ENCODE peak calls at places on chromosomes 3 and 15, in seven cellular contexts. B is psoas muscle; U is A549; Y is effector memory CD4-positive, alpha-beta T cell; J is fibroblast of lung; P is lower lobe of right lung; M is HepG2. T is an unnamed sample. For H3K9me3 and H3K4me1, the result is how much of the 10 kb centered on the place peaks cover.

GRCh38 chr3:28218071-28218916 is 23.1 kb upstream of the CMC1 start:
- DNase-seq in P (no peak), M (no peak), B (no peak), J (no peak), Y (no peak), U (no peak), T (no peak)

GRCh38 chr3:12483364-12483763 is 916 bp upstream of the TSEN2 start:
- DNase-seq in Y (no peak), J (peak), M (no peak), P (no peak), B (no peak), U (no peak), T (no peak)

GRCh38 chr3:114824014-114824413 is 323.1 kb downstream of the ZBTB20 start:
- DNase-seq in P (no peak), U (no peak), B (no peak), J (no peak), M (no peak), Y (no peak), T (no peak)

GRCh38 chr3:125587039-125587664 is 8.1 kb downstream of the OSBPL11 start:
- DNase-seq in J (no peak), B (no peak), M (no peak), U (no peak), P (no peak), Y (no peak), T (no peak)

GRCh38 chr15:33071451-33071850 is 123.1 kb downstream of the FMN1 start:
- DNase-seq in Y (no peak), P (no peak), U (no peak), M (no peak), B (no peak), J (no peak), T (no peak)

GRCh38 chr3:187572431-187572830 is 97.8 kb downstream of the SST start:
- DNase-seq in M (no peak), B (no peak), U (no peak), P (no peak), Y (no peak), J (no peak), T (no peak)

GRCh38 chr3:89699771-89700170 is 592.4 kb downstream of the EPHA3 start:
- DNase-seq in B (no peak), Y (no peak), J (no peak), M (no peak), P (no peak), U (no peak), T (no peak)

GRCh38 chr15:86735244-86736040 is 655.8 kb downstream of the AGBL1 start:
- DNase-seq in U (no peak), M (no peak), Y (no peak), B (no peak), J (no peak), P (no peak), T (no peak)

GRCh38 chr3:37806505-37807291 is 55.0 kb upstream of the CTDSPL start:
- DNase-seq in J (no peak), U (no peak), P (no peak), B (no peak), M (no peak), Y (no peak), T (no peak)

GRCh38 chr3:187208159-187208558 is 10.9 kb downstream of the RTP1 start:
- DNase-seq in Y (no peak), M (no peak), U (no peak), P (no peak), J (peak), B (no peak), T (no peak)

GRCh38 chr15:90838544-90838943 is 29.8 kb upstream of the FURIN start:
- DNase-seq in U (no peak), Y (no peak), P (no peak), J (no peak), B (no peak), M (no peak), T (no peak)

GRCh38 chr15:98177950-98178848 is 217.7 kb downstream of the ARRDC4 start:
- DNase-seq in J (peak), B (no peak), Y (no peak), M (peak), U (peak), P (no peak), T (no peak)

GRCh38 chr3:128282392-128283196 is 129.3 kb downstream of the EEFSEC start:
- DNase-seq in Y (no peak), B (peak), M (no peak), P (no peak), J (peak), U (no peak), T (peak)

GRCh38 chr3:17412950-17413530 is 329.4 kb downstream of the TBC1D5 start:
- DNase-seq in Y (no peak), B (no peak), J (peak), M (peak), U (peak), P (no peak), T (no peak)

GRCh38 chr3:16741890-16742289 is 136.7 kb upstream of the DAZL start:
- DNase-seq in Y (no peak), J (peak), M (no peak), P (no peak), B (peak), U (no peak), T (peak)

DNA sequence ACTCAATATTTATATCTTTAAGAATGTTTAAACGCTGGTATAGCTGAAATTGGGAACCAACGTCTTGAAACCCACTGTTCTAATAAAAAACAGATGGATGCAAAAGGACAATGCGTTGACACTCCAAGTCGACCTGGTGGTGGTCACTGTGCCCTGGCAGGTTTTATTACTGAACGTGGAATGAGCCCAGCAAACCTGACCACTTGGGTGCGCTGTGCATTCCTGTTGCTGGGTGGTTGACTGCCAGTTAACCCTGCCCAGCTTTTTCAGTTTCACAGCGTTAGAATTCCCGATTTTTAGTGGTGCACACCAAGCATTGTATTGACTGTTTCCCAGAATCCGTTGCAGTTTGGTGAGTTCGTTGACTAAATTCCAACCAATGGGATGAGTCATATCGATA is 384.4 kb downstream of the OCA2 start:
- DNase-seq in Y (no peak), B (no peak), P (no peak), J (no peak), U (no peak), M (no peak), T (no peak)
- H3K9me3 ChIP-seq in Y (under half), B (under half), P (under half), J (under half), U (under half), M (half or more), T (half or more)

GRCh38 chr3:141086188-141086587 is 35.0 kb downstream of the SPSB4 start:
- DNase-seq in P (no peak), B (no peak), U (no peak), J (no peak), Y (no peak), M (no peak), T (no peak)

GRCh38 chr3:141083831-141084624 is 32.9 kb downstream of the SPSB4 start:
- DNase-seq in B (peak), P (no peak), U (no peak), J (no peak), M (no peak), Y (no peak), T (peak)

GRCh38 chr3:141087071-141087824 is 36.1 kb downstream of the SPSB4 start:
- DNase-seq in U (no peak), Y (no peak), J (no peak), B (peak), M (no peak), P (no peak), T (no peak)

GRCh38 chr3:141083226-141083625 is 32.1 kb downstream of the SPSB4 start:
- DNase-seq in U (no peak), Y (no peak), M (no peak), B (peak), P (no peak), J (no peak), T (no peak)

GRCh38 chr3:141085331-141086047 is 34.3 kb downstream of the SPSB4 start:
- DNase-seq in M (no peak), P (no peak), J (peak), Y (no peak), U (no peak), B (peak), T (peak)
- H3K4me1 ChIP-seq in M (under half), P (under half), J (under half), Y (under half), U (under half), B (under half), T (under half)

DNA sequence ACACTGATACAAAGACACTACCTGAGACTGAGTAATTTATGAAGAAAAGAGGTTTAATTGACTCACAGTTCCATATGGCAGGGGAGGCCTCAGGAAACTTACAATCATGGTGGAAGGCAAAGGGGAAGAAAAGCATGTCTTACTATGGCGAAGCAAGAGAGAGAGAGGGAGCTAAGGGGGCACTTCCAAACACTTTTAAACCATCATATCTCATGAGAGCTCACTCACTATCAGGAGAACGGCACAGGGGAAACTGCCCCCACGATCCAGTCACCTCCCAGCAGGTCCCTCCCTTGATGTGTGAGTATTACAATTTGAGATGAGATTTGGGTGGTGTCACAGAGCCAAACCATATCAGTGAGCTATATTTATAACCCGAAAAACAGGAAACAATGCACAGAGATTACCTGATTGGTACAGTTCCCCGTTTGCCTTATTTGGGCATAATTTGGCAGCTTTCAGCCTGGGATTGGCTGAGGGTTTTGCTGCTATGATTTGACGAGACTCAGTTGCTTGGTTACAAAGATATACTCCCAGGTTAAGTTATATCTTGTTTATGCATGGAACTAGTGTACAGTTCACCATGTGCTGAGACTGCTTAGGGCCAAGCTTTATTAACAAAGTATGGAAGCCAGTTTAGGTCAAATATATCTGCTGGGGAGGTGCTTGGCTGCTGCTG is 184.2 kb downstream of the NR2F2 start:
- DNase-seq in P (no peak), U (no peak), B (no peak), Y (no peak), J (no peak), M (no peak), T (no peak)
- H3K9me3 ChIP-seq in P (under half), U (under half), B (under half), Y (under half), J (under half), M (under half), T (under half)

GRCh38 chr3:52536112-52536368 is 365 bp upstream of the UQCC5 start:
- DNase-seq in Y (no peak), B (no peak), U (no peak), J (no peak), P (no peak), M (no peak), T (no peak)

GRCh38 chr3:52537726-52538421 is 1.5 kb downstream of the UQCC5 start:
- DNase-seq in M (no peak), Y (no peak), J (no peak), P (no peak), U (no peak), B (no peak), T (no peak)

GRCh38 chr3:52535411-52536111 is 844 bp upstream of the UQCC5 start:
- DNase-seq in U (no peak), J (no peak), B (peak), Y (no peak), P (no peak), M (no peak), T (no peak)

GRCh38 chr3:52536369-52537164 is at the start of gene UQCC5:
- DNase-seq in M (peak), J (peak), P (peak), U (peak), Y (peak), B (peak), T (peak)

GRCh38 chr3:52537165-52537635 is 795 bp downstream of the UQCC5 start:
- DNase-seq in J (no peak), Y (no peak), M (no peak), B (no peak), P (no peak), U (no peak), T (no peak)
- H3K4me1 ChIP-seq in J (under half), Y (under half), M (half or more), B (under half), P (half or more), U (under half), T (half or more)

GRCh38 chr15:26564354-26564753 is 208.5 kb downstream of the GABRB3 start:
- DNase-seq in Y (no peak), U (no peak), P (no peak), M (no peak), J (no peak), B (no peak), T (no peak)

GRCh38 chr15:26561130-26561529 is 211.7 kb downstream of the GABRB3 start:
- DNase-seq in Y (no peak), U (no peak), M (no peak), P (no peak), J (no peak), B (no peak), T (peak)

GRCh38 chr15:26561994-26562730 is 210.7 kb downstream of the GABRB3 start:
- DNase-seq in B (no peak), Y (no peak), M (no peak), P (no peak), J (no peak), U (no peak), T (peak)
- H3K9me3 ChIP-seq in B (under half), Y (under half), M (half or more), P (under half), J (under half), U (under half), T (under half)

GRCh38 chr3:124395584-124396340 is 334.5 kb upstream of the UMPS start:
- DNase-seq in B (no peak), J (no peak), U (no peak), P (no peak), Y (no peak), M (no peak), T (peak)

GRCh38 chr3:124396397-124396796 is 333.9 kb upstream of the UMPS start:
- DNase-seq in P (no peak), B (no peak), J (no peak), Y (no peak), U (no peak), M (no peak), T (no peak)

GRCh38 chr3:124393340-124393739 is 336.9 kb upstream of the UMPS start:
- DNase-seq in U (no peak), M (no peak), Y (no peak), B (no peak), J (no peak), P (no peak), T (no peak)

GRCh38 chr3:124395165-124395564 is 335.1 kb upstream of the UMPS start:
- DNase-seq in Y (no peak), P (no peak), J (peak), B (no peak), M (no peak), U (no peak), T (no peak)

DNA sequence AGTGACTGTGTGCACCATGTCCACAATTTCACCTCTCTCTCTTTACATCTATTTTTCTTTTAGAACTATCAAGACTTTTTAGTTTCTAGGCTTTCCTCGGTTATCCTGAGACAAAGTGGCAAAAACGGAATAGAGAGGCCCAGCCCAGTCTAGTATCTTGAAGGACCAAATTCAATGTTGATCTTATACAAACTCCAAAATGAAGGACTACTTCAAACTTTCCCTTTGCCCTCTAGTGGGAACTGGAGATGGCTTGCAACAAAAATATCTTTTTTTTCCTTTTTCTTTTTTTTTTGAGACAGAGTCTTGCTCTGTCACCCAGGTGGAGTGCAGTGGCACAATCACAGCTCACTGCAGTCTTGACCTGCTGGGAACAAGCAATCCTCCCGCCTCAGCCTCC is 338.5 kb upstream of the UMPS start:
- DNase-seq in U (no peak), J (no peak), B (no peak), Y (no peak), M (no peak), P (no peak), T (no peak)
- H3K4me1 ChIP-seq in U (under half), J (under half), B (under half), Y (under half), M (under half), P (under half), T (under half)

GRCh38 chr3:5430701-5431100 is 243.2 kb downstream of the EDEM1 start:
- DNase-seq in M (no peak), U (no peak), P (no peak), Y (no peak), J (no peak), B (no peak), T (no peak)
- H3K9me3 ChIP-seq in M (under half), U (under half), P (under half), Y (under half), J (under half), B (under half), T (under half)

GRCh38 chr3:46280105-46280797 is 38.0 kb downstream of the CCR3 start:
- DNase-seq in Y (no peak), P (no peak), U (no peak), J (peak), B (no peak), M (no peak), T (no peak)
- H3K4me1 ChIP-seq in Y (half or more), P (under half), U (under half), J (under half), B (under half), M (under half), T (under half)